ENCODE peak calls at places on chromosomes 12 and 14, in nine cellular contexts. C is MM.1S; O is iPS-NIHi11; L is GM23248; X is stimulated activated CD4-positive, alpha-beta T cell treated with anti-CD3 and anti-CD28 coated beads, Interleukin-1b, Interleukin-23, amount 100 ng/mL, for 1 hour; I is NB4; F is effector CD8-positive, alpha-beta T cell; A is central memory CD4-positive, alpha-beta T cell; N is CD4-positive, alpha-beta T cell. V is an unnamed sample.

GRCh38 chr14:102584871-102585869 is 7.3 kb upstream of the RCOR1 start:
- DNase-seq in C (no peak), O (peak; percentile 79), L (no peak), X (no peak), I (no peak), F (no peak), A (no peak), N (no peak), V (no peak)

GRCh38 chr14:56666716-56667115 is 87.1 kb downstream of the TMEM260 start:
- DNase-seq in C (no peak), O (no peak), L (peak; percentile 42), X (no peak), I (no peak), F (no peak), A (no peak), N (no peak), V (no peak)

GRCh38 chr12:61137677-61138380 is 1122.4 kb upstream of the USP15 start:
- DNase-seq in C (no peak), O (no peak), L (no peak), X (no peak), I (no peak), F (no peak), A (no peak), N (no peak), V (no peak)

GRCh38 chr12:102548543-102548942 is 68.2 kb upstream of the IGF1 start:
- DNase-seq in C (no peak), O (no peak), L (no peak), X (no peak), I (no peak), F (no peak), A (no peak), N (no peak), V (no peak)

GRCh38 chr12:103913100-103913499 is 17.1 kb upstream of the HSP90B1 start:
- DNase-seq in C (no peak), O (no peak), L (no peak), X (no peak), I (no peak), F (no peak), A (no peak), N (no peak), V (no peak)

GRCh38 chr14:77053046-77053841 is 24.7 kb upstream of the IRF2BPL start:
- DNase-seq in C (peak; percentile 55), O (peak; percentile 89), L (peak; percentile 73), X (peak; percentile 67), I (peak; percentile 92), F (peak; percentile 80), A (peak; percentile 65), N (peak; percentile 62), V (peak; percentile 75)

GRCh38 chr14:61168126-61168525 is 113.0 kb downstream of the TMEM30B start:
- DNase-seq in C (no peak), O (no peak), L (no peak), X (no peak), I (no peak), F (no peak), A (no peak), N (no peak), V (no peak)

GRCh38 chr12:109947511-109947910 is 47.4 kb downstream of the TCHP start:
- DNase-seq in C (no peak), O (no peak), L (peak; percentile 75), X (no peak), I (peak; percentile 83), F (no peak), A (no peak), N (no peak), V (peak; percentile 58)

GRCh38 chr12:78732481-78732880 is 132.1 kb upstream of the SYT1 start:
- DNase-seq in C (no peak), O (no peak), L (no peak), X (no peak), I (no peak), F (no peak), A (no peak), N (no peak), V (no peak)

GRCh38 chr14:99260652-99261551 is 11.1 kb downstream of the BCL11B start:
- DNase-seq in C (no peak), O (no peak), L (no peak), X (no peak), I (no peak), F (peak; percentile 50), A (peak; percentile 78), N (peak; percentile 60), V (no peak)

GRCh38 chr14:36941783-36942521 is 230.5 kb downstream of the SLC25A21 start:
- DNase-seq in C (peak; percentile 24), O (peak; percentile 56), L (peak; percentile 71), X (peak; percentile 25), I (peak; percentile 69), F (peak; percentile 1), A (peak; percentile 1), N (peak; percentile 1), V (peak; percentile 63)

GRCh38 chr14:75614179-75614578 is 35.8 kb downstream of the FLVCR2 start:
- DNase-seq in C (no peak), O (no peak), L (no peak), X (no peak), I (peak; percentile 45), F (no peak), A (no peak), N (no peak), V (peak; percentile 37)

GRCh38 chr14:81169711-81170103 is 51.1 kb downstream of the GTF2A1 start:
- DNase-seq in C (no peak), O (no peak), L (peak; percentile 61), X (no peak), I (peak; percentile 46), F (no peak), A (no peak), N (no peak), V (peak; percentile 43)

V was measured in Kasumi-1.